ENCODE peak calls at places on chromosomes 7 and 10, in four cellular contexts. L is heart right ventricle, V is fibroblast of the aortic adventitia, E is colonic mucosa. W is an unnamed sample.

GRCh38 chr10:78402636-78403035 is 369.0 kb downstream of the RPS24 start:
- DNase-seq in L (no peak), V (no peak), E (no peak), W (no peak)

GRCh38 chr7:16187131-16187530 is 234.2 kb downstream of the CRPPA start:
- DNase-seq in L (no peak), V (no peak), E (no peak), W (no peak)

GRCh38 chr7:815284-816216 is 16.7 kb upstream of the SUN1 start:
- DNase-seq in L (no peak), V (no peak), E (peak; percentile 48), W (no peak)

GRCh38 chr7:151992375-151992774 is 33.1 kb upstream of the GALNT11 start:
- DNase-seq in L (peak; percentile 47), V (peak; percentile 21), E (peak; percentile 41), W (peak; percentile 48)

GRCh38 chr10:88490216-88490980 is 92.7 kb downstream of the RNLS start:
- DNase-seq in L (no peak), V (no peak), E (no peak), W (no peak)

GRCh38 chr10:113775681-113776294 is 24.3 kb downstream of the PLEKHS1 start:
- DNase-seq in L (no peak), V (no peak), E (no peak), W (no peak)

GRCh38 chr7:80923211-80923612 is 4.4 kb upstream of the SEMA3C start:
- DNase-seq in L (no peak), V (no peak), E (no peak), W (no peak)

GRCh38 chr7:495761-496321 is 23.8 kb downstream of the PDGFA start:
- DNase-seq in L (no peak), V (no peak), E (no peak), W (no peak)

GRCh38 chr7:55304363-55304762 is 60.8 kb upstream of the LANCL2 start:
- DNase-seq in L (no peak), V (peak; percentile 30), E (no peak), W (no peak)

GRCh38 chr7:139692723-139693122 is 85.1 kb downstream of the HIPK2 start:
- DNase-seq in L (no peak), V (no peak), E (no peak), W (no peak)

GRCh38 chr7:149690688-149691446 is 82.5 kb downstream of the ZNF467 start:
- DNase-seq in L (peak; percentile 38), V (peak; percentile 87), E (peak; percentile 29), W (peak; percentile 91)

GRCh38 chr7:114703677-114704076 is 218.2 kb upstream of the MDFIC start:
- DNase-seq in L (no peak), V (peak; percentile 71), E (no peak), W (peak; percentile 34)

GRCh38 chr10:60093317-60093716 is 187.0 kb upstream of the CCDC6 start:
- DNase-seq in L (no peak), V (no peak), E (no peak), W (no peak)

GRCh38 chr10:123146013-123146891 is 1.7 kb upstream of the HMX2 start:
- DNase-seq in L (no peak), V (no peak), E (no peak), W (no peak)

GRCh38 chr10:123145542-123146012 is 2.4 kb upstream of the HMX2 start:
- DNase-seq in L (no peak), V (no peak), E (no peak), W (no peak)

GRCh38 chr10:123143162-123143824 is 4.6 kb upstream of the HMX2 start:
- DNase-seq in L (no peak), V (no peak), E (no peak), W (no peak)

GRCh38 chr10:123143825-123144168 is 4.1 kb upstream of the HMX2 start:
- DNase-seq in L (no peak), V (no peak), E (no peak), W (no peak)

DNA sequence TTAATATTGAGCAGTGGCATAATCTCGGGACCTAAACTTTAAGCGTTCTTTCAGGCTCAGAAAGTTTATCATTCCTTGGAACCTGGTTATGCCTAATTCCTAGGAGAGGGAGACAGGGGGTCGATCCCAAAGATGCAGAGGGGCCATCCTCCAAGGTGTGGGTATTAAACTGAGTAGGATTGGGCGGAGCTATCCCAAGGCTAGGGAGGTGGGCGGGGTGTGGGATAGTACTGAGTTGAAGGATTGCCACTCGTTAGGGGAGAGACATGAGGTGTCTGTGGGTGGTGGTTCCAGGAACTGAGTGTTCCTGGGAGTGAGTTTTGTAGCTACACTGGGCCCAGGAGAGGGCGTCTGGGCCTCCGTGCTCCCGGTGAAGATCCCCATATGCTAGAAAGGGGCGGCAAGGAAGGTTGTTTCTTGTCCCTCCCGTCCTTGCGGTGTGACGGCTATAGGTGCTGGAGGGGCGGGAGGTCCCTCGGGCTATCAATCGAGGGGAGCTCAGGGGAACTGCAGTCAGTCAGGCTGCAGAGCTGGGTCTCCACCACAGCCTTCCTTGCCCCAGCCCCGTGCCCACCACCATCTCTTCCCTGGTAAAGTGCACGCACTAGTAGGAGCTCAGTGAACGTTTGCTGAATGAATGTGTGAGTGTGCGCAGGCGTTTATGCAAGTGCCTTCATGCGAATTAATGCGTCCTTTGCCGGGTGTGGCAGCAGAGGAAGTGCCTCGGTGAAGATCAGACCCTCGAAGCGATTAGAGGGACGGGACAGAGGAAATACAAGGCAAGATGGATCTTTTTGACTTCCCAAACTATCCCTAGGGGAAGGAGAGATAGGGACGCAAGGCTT is 3.0 kb upstream of the HMX2 start:
- DNase-seq in L (no peak), V (no peak), E (no peak), W (no peak)
- TF ChIP-seq CTCF in L (no peak), V (peak; percentile 17), E (no peak), W (no peak)

GRCh38 chr10:13354783-13355182 is 6.7 kb upstream of the SEPHS1 start:
- DNase-seq in L (no peak), V (no peak), E (no peak), W (no peak)

GRCh38 chr10:13349776-13350274 is 1.7 kb upstream of the SEPHS1 start:
- DNase-seq in L (peak; percentile 47), V (peak; percentile 42), E (peak; percentile 79), W (no peak)

GRCh38 chr10:13352519-13352918 is 4.4 kb upstream of the SEPHS1 start:
- DNase-seq in L (no peak), V (no peak), E (no peak), W (peak; percentile 9)

GRCh38 chr10:13348216-13349017 is at the start of gene SEPHS1:
- DNase-seq in L (peak; percentile 68), V (peak; percentile 68), E (peak; percentile 82), W (peak; percentile 87)

GRCh38 chr10:13351340-13351915 is 3.3 kb upstream of the SEPHS1 start:
- DNase-seq in L (no peak), V (no peak), E (no peak), W (no peak)
- TF ChIP-seq CTCF in L (no peak), V (no peak), E (no peak), W (no peak)

DNA sequence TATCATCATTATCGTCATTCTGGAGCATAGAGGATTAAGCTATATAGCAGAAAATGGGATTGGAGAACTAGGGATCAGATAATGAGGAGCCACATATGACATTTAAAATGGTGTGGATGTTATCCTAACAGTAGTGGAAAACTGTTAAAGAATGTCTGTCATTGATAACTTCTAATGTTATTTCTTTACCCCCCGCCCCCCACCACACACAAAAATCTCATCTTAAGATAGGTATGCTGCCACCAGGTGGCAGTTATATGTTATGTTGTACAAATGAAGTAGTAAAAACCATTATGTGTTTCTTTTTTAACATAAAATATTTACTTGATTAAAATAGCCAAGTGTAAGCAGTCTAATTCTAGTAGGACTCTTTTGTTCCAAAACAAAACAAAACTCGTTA is 13.0 kb downstream of the AKAP9 start:
- DNase-seq in L (no peak), V (peak; percentile 22), E (no peak), W (no peak)
- TF ChIP-seq CTCF in L (no peak), V (peak; percentile 34), E (no peak), W (peak; percentile 12)

GRCh38 chr7:77935652-77936348 is 137.2 kb downstream of the PHTF2 start:
- DNase-seq in L (no peak), V (peak; percentile 33), E (no peak), W (no peak)
- TF ChIP-seq CTCF in L (peak; percentile 22), V (peak; percentile 35), E (peak; percentile 26), W (peak; percentile 46)

GRCh38 chr7:99036531-99037175 is 107.3 kb downstream of the SMURF1 start:
- DNase-seq in L (no peak), V (peak; percentile 96), E (no peak), W (peak; percentile 15)
- TF ChIP-seq CTCF in L (peak; percentile 49), V (peak; percentile 52), E (no peak), W (no peak)

DNA sequence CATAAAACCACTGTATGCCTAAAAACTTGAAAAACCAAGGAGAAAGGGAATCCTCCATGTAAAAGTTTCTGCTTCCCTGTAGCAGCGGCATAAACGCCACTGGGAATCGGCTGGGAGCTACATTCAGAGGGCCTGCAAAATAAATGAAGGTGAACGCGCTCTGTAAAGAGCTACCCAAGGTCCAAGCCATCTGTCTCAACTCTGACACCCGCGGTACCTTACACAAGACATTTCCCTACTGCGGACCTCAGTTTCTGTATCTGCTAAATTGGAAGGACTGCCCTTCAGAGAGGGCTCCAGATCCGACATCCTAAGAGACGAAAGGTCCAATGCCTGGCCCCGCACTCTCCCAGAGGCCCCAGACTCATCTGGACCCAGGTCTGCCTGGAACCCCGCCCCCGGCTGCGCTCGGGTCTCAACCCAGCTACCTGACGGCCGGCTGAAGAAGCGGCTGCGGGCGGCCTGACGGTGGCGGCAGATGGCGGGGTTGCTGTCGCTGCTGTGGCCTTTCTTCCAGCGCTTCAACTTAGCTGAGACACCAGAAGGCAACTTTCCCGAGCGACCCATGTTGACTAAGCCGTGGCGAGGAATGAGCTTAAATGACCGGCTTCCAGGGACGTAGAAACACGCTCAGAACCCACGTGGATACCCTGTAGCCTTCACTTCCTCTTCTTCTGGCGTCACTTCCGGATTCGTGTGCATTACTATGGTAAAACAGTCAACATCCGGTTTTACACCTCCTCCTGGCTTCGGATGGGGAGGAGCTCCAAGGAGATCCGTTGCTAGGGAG is at the start of gene RRP12:
- DNase-seq in L (peak; percentile 96), V (peak; percentile 98), E (peak; percentile 94), W (peak; percentile 98)
- TF ChIP-seq CTCF in L (no peak), V (no peak), E (no peak), W (no peak)

GRCh38 chr10:126126023-126126422 is 229.7 kb downstream of the FANK1 start:
- DNase-seq in L (no peak), V (no peak), E (no peak), W (no peak)
- TF ChIP-seq CTCF in L (no peak), V (no peak), E (no peak), W (no peak)

DNA sequence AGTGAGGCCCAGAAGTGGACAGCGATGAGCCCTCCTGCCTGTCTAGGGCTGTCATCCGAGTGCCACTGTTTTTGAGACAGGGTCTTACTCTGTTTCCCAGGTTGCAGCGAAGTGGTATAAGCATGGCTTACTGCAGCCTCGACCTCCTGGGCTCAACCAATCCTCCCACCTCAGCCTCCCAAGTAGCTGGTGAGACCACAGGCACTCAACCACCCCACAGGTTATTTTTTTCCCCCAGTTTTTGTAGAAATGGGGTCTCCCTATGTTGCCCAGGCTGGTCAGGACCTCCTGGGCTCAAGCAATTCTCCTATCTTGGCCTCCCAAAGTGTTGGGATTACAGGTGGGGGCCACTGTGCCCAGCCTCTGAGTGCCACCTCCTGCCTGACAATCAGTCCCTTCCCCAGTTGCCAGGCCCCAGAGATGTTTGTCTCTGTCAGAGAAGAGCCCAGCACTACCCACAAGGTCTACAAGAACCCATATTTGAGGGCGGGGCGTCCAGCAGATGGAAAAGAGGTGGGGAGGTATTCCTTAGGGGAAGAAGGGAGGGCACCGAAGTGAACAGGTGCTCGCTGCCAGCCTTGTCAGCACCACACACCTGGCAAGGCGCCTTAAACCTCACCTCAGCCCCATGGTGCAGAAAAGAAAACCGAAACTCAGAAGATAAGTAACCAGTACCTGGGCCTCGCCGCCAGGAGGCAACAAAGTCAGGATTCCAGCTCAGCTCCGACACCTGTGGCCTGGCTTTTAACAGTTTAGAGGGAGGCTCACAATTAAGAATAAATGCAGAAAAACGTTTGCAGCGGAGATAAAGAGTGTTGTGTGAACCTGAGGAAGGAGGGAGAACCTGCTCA is 77.4 kb upstream of the ANLN start:
- DNase-seq in L (no peak), V (no peak), E (peak; percentile 69), W (peak; percentile 74)
- TF ChIP-seq CTCF in L (no peak), V (no peak), E (peak; percentile 55), W (peak; percentile 41)

W was measured in MCF 10A.